ENCODE peak calls at places on chromosomes 7 and 10, in nine cellular contexts. F, Z, A, K, D, H, Q, U and J are unnamed samples.

GRCh38 chr10:131310054-131310903 is 1.2 kb downstream of the TCERG1L start:
- DNase-seq in Q (no peak), D (no peak), K (no peak), A (no peak), U (no peak), Z (no peak), F (no peak), H (no peak), J (no peak)

GRCh38 chr10:28177944-28178637 is 124.8 kb downstream of the MPP7 start:
- DNase-seq in Z (no peak), A (no peak), D (no peak), K (no peak), U (peak; percentile 64), H (no peak), F (no peak), Q (no peak), J (no peak)

GRCh38 chr10:106043833-106044232 is 1120.7 kb downstream of the SORCS1 start:
- DNase-seq in K (no peak), D (no peak), Z (no peak), F (no peak), U (no peak), H (no peak), Q (no peak), A (no peak), J (no peak)

GRCh38 chr10:132847856-132848255 is 61.9 kb upstream of the NKX6-2 start:
- DNase-seq in D (peak; percentile 44), K (no peak), Z (peak; percentile 67), A (no peak), F (no peak), U (no peak), Q (peak; percentile 22), H (no peak), J (no peak)

GRCh38 chr10:65204999-65205398 is 1683.8 kb downstream of the REEP3 start:
- DNase-seq in D (no peak), A (no peak), Q (no peak), K (no peak), H (no peak), Z (no peak), U (no peak), F (no peak), J (no peak)

GRCh38 chr10:101018600-101019439 is 12.1 kb downstream of the PDZD7 start:
- DNase-seq in Q (peak; percentile 80), Z (peak; percentile 86), U (peak; percentile 68), A (peak; percentile 85), D (peak; percentile 93), K (peak; percentile 88), F (no peak), H (peak; percentile 72), J (peak; percentile 80)

GRCh38 chr7:18700147-18700546 is 204.6 kb downstream of the HDAC9 start:
- DNase-seq in U (no peak), D (no peak), Q (no peak), K (no peak), H (peak; percentile 4), A (no peak), Z (no peak), F (no peak), J (no peak)

GRCh38 chr7:17674956-17675300 is 265.4 kb downstream of the SNX13 start:
- DNase-seq in D (no peak), A (no peak), K (no peak), H (no peak), Z (no peak), U (no peak), Q (no peak), F (no peak), J (no peak)

GRCh38 chr10:69839696-69840345 is 38.1 kb downstream of the COL13A1 start:
- DNase-seq in F (no peak), D (no peak), Z (no peak), K (peak; percentile 26), A (no peak), U (no peak), H (no peak), Q (peak; percentile 29), J (no peak)

GRCh38 chr10:85967594-85967993 is 399.0 kb downstream of the GRID1 start:
- DNase-seq in K (no peak), F (no peak), A (no peak), Q (no peak), U (no peak), D (no peak), Z (no peak), H (peak; percentile 29), J (no peak)

GRCh38 chr7:95630702-95631458 is 34.6 kb upstream of the PDK4 start:
- DNase-seq in H (no peak), D (no peak), K (no peak), Z (no peak), Q (no peak), F (no peak), U (no peak), A (no peak), J (no peak)

GRCh38 chr10:124086787-124087671 is 6.4 kb downstream of the CHST15 start:
- DNase-seq in Z (no peak), D (no peak), F (no peak), Q (no peak), K (no peak), H (no peak), A (no peak), U (peak; percentile 52), J (no peak)

GRCh38 chr10:80413152-80413996 is 5.0 kb downstream of the PRXL2A start:
- DNase-seq in K (peak; percentile 16), U (no peak), Z (no peak), A (no peak), F (no peak), D (no peak), Q (no peak), H (no peak), J (no peak)

GRCh38 chr10:15805395-15806058 is 54.8 kb downstream of the MINDY3 start:
- DNase-seq in A (no peak), H (no peak), Q (no peak), K (no peak), D (no peak), U (no peak), F (no peak), Z (no peak), J (no peak)

GRCh38 chr10:79335470-79336235 is 11.6 kb upstream of the PPIF start:
- DNase-seq in A (no peak), Z (no peak), Q (no peak), U (no peak), H (no peak), F (no peak), K (peak; percentile 34), D (no peak), J (no peak)

GRCh38 chr7:105830405-105831218 is 45.8 kb downstream of the ATXN7L1 start:
- DNase-seq in U (no peak), H (peak; percentile 95), Q (no peak), K (peak; percentile 5), D (no peak), F (no peak), A (no peak), Z (no peak), J (no peak)

GRCh38 chr10:118564652-118565051 is 30.8 kb downstream of the PRLHR start:
- DNase-seq in H (no peak), D (no peak), F (peak; percentile 21), U (no peak), Z (no peak), K (no peak), A (peak; percentile 40), Q (no peak), J (peak; percentile 20)

GRCh38 chr10:8034666-8035640 is 19.5 kb upstream of the GATA3 start:
- DNase-seq in D (no peak), A (no peak), H (no peak), Z (no peak), U (no peak), F (peak; percentile 39), Q (peak; percentile 45), K (no peak), J (no peak)

DNA sequence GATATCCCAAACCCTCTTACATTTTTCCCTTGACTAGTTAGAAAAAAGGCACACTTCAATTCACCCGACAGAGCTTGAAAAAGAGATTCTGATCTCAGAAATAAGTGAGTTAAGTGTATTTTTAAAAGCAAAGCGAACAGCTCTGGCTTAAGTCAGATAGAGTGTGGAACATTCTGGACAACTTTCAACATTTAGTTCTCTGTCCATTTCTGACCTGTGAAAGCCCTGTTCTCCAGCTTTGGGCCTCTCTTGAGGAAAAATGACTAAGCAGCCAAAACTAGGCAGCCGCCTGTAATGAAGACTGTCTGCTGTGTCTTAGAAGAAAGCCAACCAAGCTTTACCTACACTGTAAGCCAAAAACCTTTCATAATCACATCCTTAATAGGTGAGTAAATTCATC is 50.5 kb downstream of the CDK6 start:
- DNase-seq in F (no peak), Q (no peak), D (no peak), K (no peak), Z (no peak), A (no peak), H (no peak), U (no peak), J (no peak)
- H3K27ac ChIP-seq in F (no peak overlapping the region), Q (no peak overlapping the region), D (no peak overlapping the region), K (no peak overlapping the region), Z (no peak overlapping the region), A (no peak overlapping the region), H (no peak overlapping the region), U (peak overlapping the region; percentile 37), J (no peak overlapping the region)

GRCh38 chr10:22628309-22628708 is 86.1 kb downstream of the PIP4K2A start:
- DNase-seq in Q (no peak), D (no peak), Z (no peak), U (no peak), H (no peak), F (no peak), A (no peak), K (no peak), J (no peak)
- H3K4me1 ChIP-seq in Q (peaks cover 13% of the 10 kb centered on the region), D (peaks cover 3% of the 10 kb centered on the region), Z (peaks cover 97% of the 10 kb centered on the region), U (peaks cover 33% of the 10 kb centered on the region), H (peaks cover 51% of the 10 kb centered on the region), F (peaks cover 4% of the 10 kb centered on the region), A (no peaks in the 10 kb centered on the region), K (peaks cover 50% of the 10 kb centered on the region), J (peaks cover 4% of the 10 kb centered on the region)

GRCh38 chr7:37494940-37495339 is 46.3 kb upstream of the ELMO1 start:
- DNase-seq in U (peak; percentile 84), Z (no peak), H (no peak), A (no peak), D (no peak), F (no peak), Q (no peak), K (no peak), J (no peak)

GRCh38 chr7:37493810-37494209 is 45.1 kb upstream of the ELMO1 start:
- DNase-seq in Q (no peak), F (no peak), U (no peak), D (no peak), H (no peak), Z (no peak), A (no peak), K (no peak), J (no peak)

GRCh38 chr7:37489703-37490102 is 41.0 kb upstream of the ELMO1 start:
- DNase-seq in U (no peak), K (no peak), D (no peak), H (no peak), A (no peak), F (no peak), Q (no peak), Z (no peak), J (no peak)

GRCh38 chr7:37493123-37493522 is 44.5 kb upstream of the ELMO1 start:
- DNase-seq in D (no peak), K (no peak), Z (no peak), H (no peak), Q (no peak), U (no peak), A (no peak), F (no peak), J (no peak)

GRCh38 chr7:37491919-37492694 is 43.4 kb upstream of the ELMO1 start:
- DNase-seq in H (no peak), U (no peak), D (no peak), Q (no peak), K (no peak), F (peak; percentile 50), A (no peak), Z (no peak), J (no peak)
- H3K27ac ChIP-seq in H (no peak overlapping the region), U (no peak overlapping the region), D (no peak overlapping the region), Q (no peak overlapping the region), K (no peak overlapping the region), F (no peak overlapping the region), A (no peak overlapping the region), Z (no peak overlapping the region), J (no peak overlapping the region)

GRCh38 chr10:95304976-95305375 is 14.2 kb upstream of the PDLIM1 start:
- DNase-seq in H (no peak), D (no peak), F (no peak), Q (no peak), K (no peak), Z (no peak), U (no peak), A (no peak), J (no peak)
- H3K4me1 ChIP-seq in H (peaks cover 30% of the 10 kb centered on the region), D (peaks cover 12% of the 10 kb centered on the region), F (peaks cover 11% of the 10 kb centered on the region), Q (peaks cover 19% of the 10 kb centered on the region), K (peaks cover 34% of the 10 kb centered on the region), Z (peaks cover 2% of the 10 kb centered on the region), U (peaks cover under 1% of the 10 kb centered on the region), A (no peaks in the 10 kb centered on the region), J (peaks cover 3% of the 10 kb centered on the region)